ENCODE peak calls at places on chromosomes 6 and 20, in four cellular contexts. X, L, N and O are unnamed samples.

GRCh38 chr20:64148581-64148980 is 15.7 kb upstream of the MYT1 start:
- DNase-seq in X (no peak), L (no peak), N (no peak), O (peak; percentile 55)

GRCh38 chr6:43181942-43182860 is at the start of gene CUL9:
- DNase-seq in L (peak; percentile 37), X (peak; percentile 65), N (peak; percentile 71), O (no peak)

GRCh38 chr6:42629845-42630244 is 66.0 kb downstream of the UBR2 start:
- DNase-seq in X (no peak), N (no peak), L (no peak), O (no peak)

GRCh38 chr6:135936606-135937005 is 85.1 kb downstream of the PDE7B start:
- DNase-seq in X (no peak), L (peak; percentile 85), N (no peak), O (peak; percentile 68)

GRCh38 chr6:136822051-136822378 is 377 bp upstream of the PEX7 start:
- DNase-seq in X (peak; percentile 5), L (no peak), N (no peak), O (no peak)

GRCh38 chr6:50586074-50586473 is 127.3 kb upstream of the TFAP2D start:
- DNase-seq in X (no peak), N (no peak), L (no peak), O (peak; percentile 20)

GRCh38 chr6:115137910-115138309 is 795.1 kb upstream of the HS3ST5 start:
- DNase-seq in L (no peak), X (no peak), N (no peak), O (no peak)

GRCh38 chr6:147117580-147117979 is 86.6 kb upstream of the STXBP5 start:
- DNase-seq in L (no peak), X (no peak), N (no peak), O (no peak)

GRCh38 chr6:3071568-3071967 is 3.3 kb downstream of the RIPK1 start:
- DNase-seq in N (no peak), L (no peak), X (no peak), O (no peak)

GRCh38 chr20:237479-237878 is 10.4 kb downstream of the DEFB129 start:
- DNase-seq in X (no peak), L (no peak), N (no peak), O (no peak)

GRCh38 chr20:38723069-38723981 is 961 bp upstream of the SLC32A1 start:
- DNase-seq in N (no peak), X (peak; percentile 25), L (no peak), O (peak; percentile 85)

GRCh38 chr6:114281496-114281895 is 61.3 kb downstream of the HS3ST5 start:
- DNase-seq in L (no peak), X (no peak), N (no peak), O (no peak)